ENCODE peak calls at places on chromosomes 16 and 17, in four cellular contexts. E is endothelial cell, J is neural crest cell, F is uterus. R is an unnamed sample.
A peak's percentile ranks its signal among the peaks of the same experiment; 100 is the strongest.

GRCh38 chr16:65015577-65015976 is 106.3 kb downstream of the CDH11 start:
- DNase-seq in E (no peak), J (no peak), F (no peak), R (no peak)

GRCh38 chr17:40501499-40501911 is at the start of gene TNS4:
- DNase-seq in E (no peak), J (no peak), F (no peak), R (no peak)

GRCh38 chr17:43817826-43818225 is 15.1 kb downstream of the MPP3 start:
- DNase-seq in E (no peak), J (no peak), F (no peak), R (no peak)

GRCh38 chr17:79843475-79843916 is 4.3 kb upstream of the CBX4 start:
- DNase-seq in E (no peak), J (no peak), F (no peak), R (peak; percentile 29)

GRCh38 chr16:11254913-11255736 is 879 bp downstream of the SOCS1 start:
- DNase-seq in E (peak; percentile 54), J (peak; percentile 28), F (peak; percentile 59), R (peak; percentile 56)

GRCh38 chr17:40458001-40458791 is 14.9 kb downstream of the IGFBP4 start:
- DNase-seq in E (no peak), J (no peak), F (peak; percentile 63), R (no peak)

GRCh38 chr16:11585460-11586374 is 1.0 kb downstream of the LITAF start:
- DNase-seq in E (no peak), J (no peak), F (peak; percentile 35), R (no peak)

GRCh38 chr17:40490289-40490853 is 11.1 kb downstream of the TNS4 start:
- DNase-seq in E (no peak), J (no peak), F (peak; percentile 75), R (peak; percentile 25)

GRCh38 chr17:32962320-32962707 is 29.3 kb upstream of the SPACA3 start:
- DNase-seq in E (no peak), J (no peak), F (no peak), R (no peak)

GRCh38 chr17:82884923-82885322 is 45.1 kb upstream of the ZNF750 start:
- DNase-seq in E (no peak), J (no peak), F (no peak), R (no peak)

GRCh38 chr17:29867643-29868181 is 62.3 kb downstream of the SSH2 start:
- DNase-seq in E (no peak), J (no peak), F (no peak), R (no peak)

GRCh38 chr16:11190585-11191565 is 65.1 kb downstream of the SOCS1 start:
- DNase-seq in E (no peak), J (no peak), F (no peak), R (no peak)

GRCh38 chr16:87723224-87723619 is 42.6 kb downstream of the KLHDC4 start:
- DNase-seq in E (no peak), J (no peak), F (no peak), R (no peak)

GRCh38 chr17:45411348-45412105 is 21.1 kb downstream of the ARHGAP27 start:
- DNase-seq in E (no peak), J (no peak), F (no peak), R (no peak)

GRCh38 chr16:54027126-54027922 is 259.3 kb downstream of the IRX3 start:
- DNase-seq in E (no peak), J (no peak), F (no peak), R (no peak)

GRCh38 chr16:11316331-11317015 is 28.8 kb upstream of the RMI2 start:
- DNase-seq in E (peak; percentile 38), J (no peak), F (no peak), R (peak; percentile 33)

GRCh38 chr17:57880086-57880456 is 30.2 kb upstream of the MRPS23 start:
- DNase-seq in E (no peak), J (no peak), F (no peak), R (no peak)

GRCh38 chr16:13909872-13910303 is 10.1 kb upstream of the ERCC4 start:
- DNase-seq in E (no peak), J (no peak), F (peak; percentile 34), R (no peak)

GRCh38 chr17:17685775-17686291 is 4.6 kb downstream of the RAI1 start:
- DNase-seq in E (no peak), J (no peak), F (no peak), R (no peak)

GRCh38 chr16:58452640-58453039 is 47.3 kb upstream of the NDRG4 start:
- DNase-seq in E (no peak), J (no peak), F (no peak), R (no peak)

GRCh38 chr16:24071990-24072389 is 184.1 kb upstream of the CACNG3 start:
- DNase-seq in E (no peak), J (no peak), F (no peak), R (no peak)

GRCh38 chr16:56994311-56994710 is 5.0 kb downstream of the NLRC5 start:
- DNase-seq in E (no peak), J (no peak), F (peak; percentile 10), R (no peak)

GRCh38 chr17:73064084-73064938 is 28.2 kb downstream of the SLC39A11 start:
- DNase-seq in E (no peak), J (no peak), F (no peak), R (no peak)
- TF ChIP-seq CTCF in E (no peak), J (no peak), F (no peak), R (no peak)

GRCh38 chr17:67993998-67994361 is 2.3 kb downstream of the C17orf58 start:
- DNase-seq in E (no peak), J (no peak), F (no peak), R (no peak)

GRCh38 chr17:67995568-67996191 is 589 bp downstream of the C17orf58 start:
- DNase-seq in E (peak; percentile 12), J (no peak), F (peak; percentile 38), R (peak; percentile 60)

GRCh38 chr17:67992541-67993152 is 3.6 kb downstream of the C17orf58 start:
- DNase-seq in E (no peak), J (no peak), F (no peak), R (no peak)

GRCh38 chr17:67994827-67995567 is 1.3 kb downstream of the C17orf58 start:
- DNase-seq in E (no peak), J (no peak), F (peak; percentile 30), R (no peak)

DNA sequence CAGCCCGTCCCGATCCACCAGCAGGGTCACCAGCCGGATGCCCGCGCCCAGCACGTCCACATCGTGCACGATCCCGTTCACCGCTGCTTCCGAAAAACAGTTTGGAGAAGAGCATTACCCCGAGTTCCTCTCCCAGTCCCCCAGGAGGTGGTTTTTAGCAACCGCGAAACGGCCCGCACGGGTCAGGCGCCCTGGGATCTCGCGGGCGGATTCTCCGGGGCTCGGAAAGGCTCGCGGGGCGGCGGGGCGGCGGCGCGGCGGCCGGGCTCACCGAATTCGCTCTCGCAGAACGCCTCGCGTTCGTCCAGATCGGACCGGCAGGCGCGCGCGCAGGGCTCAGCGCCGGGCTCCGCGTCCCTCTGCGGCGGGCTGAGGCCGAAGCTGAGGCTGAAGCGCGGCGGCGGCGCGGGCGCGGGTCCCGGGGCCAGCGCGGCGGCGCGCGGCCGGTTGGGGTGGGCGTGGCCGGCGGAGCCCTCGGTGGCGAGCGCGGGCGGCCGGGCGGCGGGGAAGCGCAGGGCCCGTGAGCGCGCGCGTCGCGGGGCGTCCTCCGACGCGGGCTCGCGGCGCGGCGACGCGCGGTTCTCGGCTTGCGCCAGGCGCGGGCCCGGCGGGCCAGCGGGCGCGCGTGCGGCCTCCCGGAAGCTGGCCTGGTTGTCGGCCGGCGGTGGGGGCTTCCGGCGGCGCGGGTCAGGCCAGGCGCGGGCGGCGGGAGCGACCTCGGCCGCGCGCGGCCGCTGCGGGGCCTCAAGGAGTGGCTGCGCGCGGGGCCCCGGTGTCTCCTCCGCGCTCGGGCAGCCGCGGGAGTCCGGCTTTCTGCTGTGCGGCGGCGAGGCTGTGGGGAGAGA is 2.9 kb downstream of the C17orf58 start:
- DNase-seq in E (peak; percentile 81), J (peak; percentile 69), F (peak; percentile 87), R (peak; percentile 86)
- TF ChIP-seq CTCF in E (no peak), J (no peak), F (peak; percentile 10), R (no peak)

GRCh38 chr16:1787322-1788094 is 4.7 kb downstream of the NUBP2 start:
- DNase-seq in E (no peak), J (no peak), F (peak; percentile 15), R (peak; percentile 3)

GRCh38 chr16:1787056-1787321 is 4.2 kb downstream of the NUBP2 start:
- DNase-seq in E (no peak), J (no peak), F (no peak), R (no peak)

GRCh38 chr16:1785846-1786170 is 3.0 kb downstream of the NUBP2 start:
- DNase-seq in E (no peak), J (no peak), F (no peak), R (no peak)

GRCh38 chr16:1784977-1785845 is 2.5 kb downstream of the NUBP2 start:
- DNase-seq in E (peak; percentile 2), J (no peak), F (peak; percentile 13), R (peak; percentile 3)

DNA sequence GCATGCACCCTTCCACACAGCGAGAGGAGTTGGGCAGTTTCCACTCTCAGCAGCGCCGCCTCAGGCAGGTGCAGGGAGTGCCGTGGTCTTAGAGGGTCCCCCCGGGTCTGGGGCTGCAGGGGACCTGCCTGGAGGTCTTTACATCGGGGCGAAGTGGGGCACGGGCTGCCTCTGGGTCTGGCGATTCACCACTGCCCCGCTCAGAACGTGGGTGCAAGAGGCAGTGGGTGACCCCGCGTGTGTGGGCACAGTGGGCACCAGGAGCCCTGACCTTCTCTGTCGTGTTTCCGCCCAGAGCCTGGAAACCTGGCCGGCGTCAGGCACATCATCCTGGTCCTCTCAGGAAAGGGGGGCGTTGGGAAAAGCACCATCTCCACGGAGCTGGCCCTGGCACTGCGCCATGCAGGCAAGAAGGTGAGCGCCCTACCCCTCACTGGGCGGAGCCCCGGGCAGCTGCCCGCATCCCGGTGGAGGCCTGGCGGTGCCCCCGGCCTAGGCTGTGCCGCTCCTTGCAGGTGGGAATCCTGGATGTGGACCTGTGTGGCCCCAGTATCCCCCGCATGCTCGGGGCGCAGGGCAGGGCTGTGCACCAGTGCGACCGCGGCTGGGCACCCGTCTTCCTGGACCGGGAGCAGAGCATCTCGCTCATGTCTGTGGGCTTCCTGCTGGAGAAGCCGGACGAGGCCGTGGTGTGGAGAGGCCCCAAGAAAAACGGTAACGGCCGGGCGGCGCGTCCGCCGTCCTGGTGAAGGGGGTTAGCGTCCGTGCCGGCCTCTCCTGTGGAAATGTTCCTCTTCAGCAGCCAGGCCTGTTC is 3.7 kb downstream of the NUBP2 start:
- DNase-seq in E (peak; percentile 3), J (no peak), F (peak; percentile 16), R (peak; percentile 3)
- TF ChIP-seq CTCF in E (no peak), J (no peak), F (no peak), R (no peak)

GRCh38 chr16:67112591-67113399 is 3.1 kb downstream of the PHAF1 start:
- DNase-seq in E (no peak), J (no peak), F (no peak), R (no peak)
- TF ChIP-seq CTCF in E (no peak), J (no peak), F (no peak), R (no peak)

GRCh38 chr16:30985401-30986128 is 558 bp downstream of the HSD3B7 start:
- DNase-seq in E (no peak), J (no peak), F (peak; percentile 37), R (no peak)
- TF ChIP-seq CTCF in E (no peak), J (no peak), F (no peak), R (no peak)

GRCh38 chr16:15054357-15055140 is 1.3 kb downstream of the NTAN1 start:
- DNase-seq in E (no peak), J (no peak), F (no peak), R (no peak)
- TF ChIP-seq CTCF in E (no peak), J (no peak), F (no peak), R (no peak)

GRCh38 chr16:82738699-82739098 is 111.9 kb downstream of the CDH13 start:
- DNase-seq in E (no peak), J (no peak), F (no peak), R (no peak)
- TF ChIP-seq CTCF in E (no peak), J (peak; percentile 31), F (no peak), R (no peak)

GRCh38 chr16:29819506-29819905 is 756 bp upstream of the MVP start:
- DNase-seq in E (no peak), J (no peak), F (no peak), R (no peak)
- TF ChIP-seq CTCF in E (no peak), J (no peak), F (no peak), R (no peak)